ENCODE peak calls at places on chromosome 15, in four cellular contexts. A is SJCRH30, V is small intestine, O is body of pancreas. B is an unnamed sample.
A peak's percentile ranks its signal among the peaks of the same experiment; 100 is the strongest.

GRCh38 chr15:37133619-37134018 is 33.3 kb upstream of the MEIS2 start:
- DNase-seq in A (peak; percentile 30), V (peak; percentile 31), O (no peak), B (no peak)

GRCh38 chr15:60020736-60021135 is 16.6 kb downstream of the FOXB1 start:
- DNase-seq in A (no peak), V (no peak), O (no peak), B (no peak)

GRCh38 chr15:53833134-53833624 is 73.7 kb upstream of the WDR72 start:
- DNase-seq in A (peak; percentile 31), V (no peak), O (no peak), B (peak; percentile 42)

GRCh38 chr15:83204697-83205096 is 2.9 kb downstream of the HDGFL3 start:
- DNase-seq in A (no peak), V (no peak), O (no peak), B (no peak)

GRCh38 chr15:71801935-71802655 is 8.3 kb upstream of the NR2E3 start:
- DNase-seq in A (no peak), V (no peak), O (no peak), B (no peak)

GRCh38 chr15:70362911-70363310 is 265.2 kb upstream of the TLE3 start:
- DNase-seq in A (peak; percentile 66), V (peak; percentile 40), O (peak; percentile 46), B (peak; percentile 54)

GRCh38 chr15:81643773-81644172 is 269.8 kb upstream of the TMC3 start:
- DNase-seq in A (no peak), V (no peak), O (no peak), B (no peak)

GRCh38 chr15:68372291-68372811 is 59.6 kb downstream of the ITGA11 start:
- DNase-seq in A (peak; percentile 43), V (no peak), O (no peak), B (peak; percentile 36)

GRCh38 chr15:81981888-81982287 is 63.9 kb downstream of the MEX3B start:
- DNase-seq in A (peak; percentile 21), V (no peak), O (no peak), B (no peak)

GRCh38 chr15:99467861-99468460 is 97.8 kb upstream of the MEF2A start:
- DNase-seq in A (no peak), V (no peak), O (no peak), B (no peak)

GRCh38 chr15:42693496-42693895 is 43.4 kb downstream of the CDAN1 start:
- DNase-seq in A (no peak), V (no peak), O (no peak), B (no peak)

GRCh38 chr15:91853968-91854943 is 748 bp downstream of the SLCO3A1 start:
- DNase-seq in A (peak; percentile 49), V (no peak), O (peak; percentile 25), B (no peak)

GRCh38 chr15:80569656-80570055 is 125.5 kb upstream of the ABHD17C start:
- DNase-seq in A (no peak), V (no peak), O (no peak), B (no peak)

GRCh38 chr15:29556385-29556784 is 265.9 kb downstream of the TJP1 start:
- DNase-seq in A (no peak), V (no peak), O (no peak), B (no peak)

GRCh38 chr15:90869601-90870353 is 1.4 kb downstream of the FURIN start:
- DNase-seq in A (peak; percentile 86), V (no peak), O (no peak), B (peak; percentile 60)

GRCh38 chr15:87672309-87672897 is 584.1 kb downstream of the NTRK3 start:
- DNase-seq in A (peak; percentile 67), V (peak; percentile 14), O (peak; percentile 24), B (peak; percentile 54)

GRCh38 chr15:28093761-28094535 is 5.2 kb downstream of the OCA2 start:
- DNase-seq in A (no peak), V (no peak), O (no peak), B (no peak)

GRCh38 chr15:56797720-56798275 is 64.5 kb upstream of the ZNF280D start:
- DNase-seq in A (no peak), V (no peak), O (no peak), B (no peak)

GRCh38 chr15:31263751-31264533 is 62.7 kb upstream of the KLF13 start:
- DNase-seq in A (no peak), V (peak; percentile 87), O (peak; percentile 58), B (no peak)

GRCh38 chr15:91566116-91566515 is 287.4 kb upstream of the SLCO3A1 start:
- DNase-seq in A (peak; percentile 27), V (no peak), O (no peak), B (no peak)

GRCh38 chr15:90957791-90958190 is 3.1 kb downstream of the RCCD1 start:
- DNase-seq in A (peak; percentile 31), V (no peak), O (no peak), B (no peak)

GRCh38 chr15:97410907-97411575 is 549.5 kb upstream of the ARRDC4 start:
- DNase-seq in A (no peak), V (peak; percentile 65), O (no peak), B (no peak)

GRCh38 chr15:45588199-45588910 is 1.2 kb downstream of the BLOC1S6 start:
- DNase-seq in A (peak; percentile 7), V (peak; percentile 21), O (no peak), B (no peak)

GRCh38 chr15:37099321-37100108 is 834 bp downstream of the MEIS2 start:
- DNase-seq in A (peak; percentile 51), V (peak; percentile 37), O (peak; percentile 46), B (peak; percentile 49)

GRCh38 chr15:74616020-74616939 is 644 bp downstream of the CLK3 start:
- DNase-seq in A (peak; percentile 70), V (peak; percentile 81), O (peak; percentile 82), B (peak; percentile 50)

GRCh38 chr15:52785672-52786406 is 4.3 kb downstream of the ONECUT1 start:
- DNase-seq in A (no peak), V (no peak), O (peak; percentile 67), B (no peak)
- H3K4me1 ChIP-seq in A (no peaks in the 10 kb centered on the region), V (no peaks in the 10 kb centered on the region), O (peaks cover 47% of the 10 kb centered on the region), B (no peaks in the 10 kb centered on the region)

DNA sequence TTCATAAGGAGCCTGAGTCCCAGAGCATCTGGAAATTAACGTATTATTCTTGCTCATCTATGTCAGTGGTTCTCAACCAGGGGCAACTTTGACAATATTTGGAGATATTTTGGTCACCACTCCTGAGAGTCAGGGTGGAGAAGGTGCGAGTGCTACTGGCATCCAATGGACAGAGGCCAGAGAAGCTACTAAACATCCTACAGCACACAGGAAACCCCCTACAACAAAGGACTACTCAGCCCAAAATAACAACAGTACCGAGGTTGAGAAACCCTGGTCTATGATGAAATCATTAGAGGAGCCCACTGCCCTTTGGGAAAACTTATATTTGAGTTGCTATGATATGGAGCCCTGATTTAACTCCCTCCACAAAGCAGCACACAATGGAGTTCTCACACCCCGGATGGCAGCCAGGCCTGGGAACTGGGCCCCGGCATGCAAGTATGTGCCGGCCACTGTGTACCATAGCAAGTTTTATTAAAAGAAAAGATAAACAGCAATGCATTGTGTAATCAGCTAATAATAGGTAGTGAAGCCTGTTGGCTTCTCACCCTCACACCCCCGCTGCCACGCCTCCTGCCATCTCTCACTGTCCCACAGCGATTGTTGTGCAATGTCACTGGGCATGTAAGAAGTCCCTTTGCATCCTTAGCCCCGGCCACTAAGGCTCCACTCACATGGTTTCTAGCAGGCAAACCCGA is 109.8 kb downstream of the AQP9 start:
- DNase-seq in A (no peak), V (no peak), O (peak; percentile 36), B (no peak)
- H3K36me3 ChIP-seq in A (no peaks in the 10 kb centered on the region), V (no peaks in the 10 kb centered on the region), O (no peaks in the 10 kb centered on the region), B (no peaks in the 10 kb centered on the region)

DNA sequence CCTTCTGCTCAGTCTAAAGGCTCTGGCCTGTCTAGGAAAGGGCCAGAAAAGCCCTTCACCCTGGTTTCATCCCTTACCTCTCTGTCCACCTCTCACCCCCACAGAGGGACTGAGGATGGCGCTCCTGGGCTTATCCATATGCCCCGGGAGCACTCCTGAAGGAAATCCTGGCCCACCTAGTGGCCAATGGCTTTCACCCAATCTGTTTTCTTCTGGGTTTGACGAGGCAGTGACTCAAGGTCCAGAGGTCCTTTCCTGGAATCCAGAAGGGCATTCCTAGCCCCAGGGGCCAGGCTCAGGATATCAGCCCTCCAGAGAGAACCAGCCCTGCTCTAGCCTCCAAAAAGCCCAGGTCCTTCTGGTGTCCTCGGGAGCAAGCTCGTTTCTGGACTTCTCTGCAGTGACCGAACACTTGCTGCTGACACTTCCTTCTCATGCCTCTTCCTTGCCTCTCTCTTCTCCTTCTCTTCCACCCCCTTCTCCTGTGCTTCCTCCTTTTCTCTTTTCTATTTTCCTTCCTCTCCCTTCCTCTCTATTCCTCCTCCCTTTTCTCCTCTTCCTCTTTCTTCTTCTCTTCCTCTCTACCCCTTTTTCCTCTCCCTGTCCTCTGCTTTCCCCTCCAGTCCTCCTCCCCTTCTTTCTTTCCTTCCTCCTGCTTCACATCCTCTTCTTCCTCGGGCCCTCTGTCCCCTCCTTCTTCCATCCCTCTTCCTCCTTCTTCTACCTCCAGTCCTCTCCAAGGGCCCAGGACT is 59.6 kb downstream of the RHCG start:
- DNase-seq in A (no peak), V (peak; percentile 79), O (no peak), B (peak; percentile 84)
- H3K27me3 ChIP-seq in A (peaks cover 38% of the 10 kb centered on the region), V (peaks cover 6% of the 10 kb centered on the region), O (no peaks in the 10 kb centered on the region), B (no peaks in the 10 kb centered on the region)

GRCh38 chr15:40772014-40772413 is 2.2 kb downstream of the C15orf62 start:
- DNase-seq in A (no peak), V (no peak), O (no peak), B (no peak)
- H3K4me1 ChIP-seq in A (peaks cover 32% of the 10 kb centered on the region), V (peaks cover 2% of the 10 kb centered on the region), O (no peaks in the 10 kb centered on the region), B (no peaks in the 10 kb centered on the region)

GRCh38 chr15:96363692-96364091 is 33.2 kb downstream of the NR2F2 start:
- DNase-seq in A (no peak), V (no peak), O (no peak), B (no peak)
- H3K36me3 ChIP-seq in A (no peaks in the 10 kb centered on the region), V (no peaks in the 10 kb centered on the region), O (no peaks in the 10 kb centered on the region), B (no peaks in the 10 kb centered on the region)

GRCh38 chr15:89346516-89346915 is 11.9 kb upstream of the POLG start:
- DNase-seq in A (no peak), V (no peak), O (no peak), B (no peak)
- H3K27me3 ChIP-seq in A (peaks cover 18% of the 10 kb centered on the region), V (no peaks in the 10 kb centered on the region), O (no peaks in the 10 kb centered on the region), B (no peaks in the 10 kb centered on the region)

DNA sequence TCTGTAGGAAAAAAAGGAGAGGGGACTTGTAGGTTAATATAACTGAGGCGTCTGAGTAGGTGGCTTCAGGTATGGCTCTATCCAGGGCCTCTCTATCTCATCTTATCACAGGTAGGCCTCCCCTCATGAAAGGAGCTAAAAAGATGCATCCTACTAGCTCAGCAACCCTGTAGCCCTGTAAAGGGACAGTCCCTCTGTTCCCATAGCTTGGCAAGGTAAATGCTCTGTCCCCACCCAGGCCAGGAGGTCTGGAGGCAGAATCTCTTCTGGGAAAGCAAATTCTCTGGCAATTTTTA is 135.2 kb downstream of the CHSY1 start:
- DNase-seq in A (no peak), V (no peak), O (no peak), B (no peak)
- H3K4me1 ChIP-seq in A (peaks cover 39% of the 10 kb centered on the region), V (no peaks in the 10 kb centered on the region), O (no peaks in the 10 kb centered on the region), B (no peaks in the 10 kb centered on the region)